ENCODE peak calls at places on chromosomes 7 and 10, in four cellular contexts. L is fibroblast of lung, D is IMR-90, T is omental fat pad. G is an unnamed sample.

GRCh38 chr10:127148066-127148932 is 48.1 kb downstream of the INSYN2A start:
- DNase-seq in L (peak; percentile 91), D (peak; percentile 91), T (no peak), G (no peak)

GRCh38 chr7:24971333-24972165 is 8.4 kb downstream of the OSBPL3 start:
- DNase-seq in L (peak; percentile 98), D (peak; percentile 96), T (no peak), G (no peak)

GRCh38 chr10:29443745-29444523 is 155.1 kb downstream of the LYZL1 start:
- DNase-seq in L (peak; percentile 39), D (peak; percentile 25), T (no peak), G (peak; percentile 51)

GRCh38 chr10:74058071-74058470 is 60.2 kb downstream of the VCL start:
- DNase-seq in L (no peak), D (no peak), T (no peak), G (peak; percentile 33)

GRCh38 chr7:1950066-1950622 is 280.1 kb downstream of the ELFN1 start:
- DNase-seq in L (no peak), D (no peak), T (no peak), G (no peak)

GRCh38 chr7:41029072-41029492 is 673.8 kb downstream of the INHBA start:
- DNase-seq in L (peak; percentile 99), D (peak; percentile 100), T (no peak), G (no peak)

GRCh38 chr7:158585721-158586498 is 1.7 kb downstream of the PTPRN2 start:
- DNase-seq in L (no peak), D (no peak), T (no peak), G (no peak)

GRCh38 chr10:121843379-121843778 is 84.5 kb downstream of the ATE1 start:
- DNase-seq in L (no peak), D (no peak), T (no peak), G (no peak)

GRCh38 chr7:2151801-2152612 is 80.7 kb downstream of the MAD1L1 start:
- DNase-seq in L (no peak), D (no peak), T (no peak), G (no peak)

GRCh38 chr7:100153713-100154519 is 4.6 kb downstream of the TRAPPC14 start:
- DNase-seq in L (no peak), D (no peak), T (no peak), G (no peak)

GRCh38 chr10:76558586-76558985 is 1079.0 kb downstream of the KCNMA1 start:
- DNase-seq in L (peak; percentile 95), D (peak; percentile 80), T (no peak), G (no peak)

GRCh38 chr10:6062101-6062771 is at the start of gene IL2RA:
- DNase-seq in L (no peak), D (no peak), T (no peak), G (no peak)

GRCh38 chr10:47233631-47234030 is 66.4 kb upstream of the GDF10 start:
- DNase-seq in L (no peak), D (no peak), T (no peak), G (no peak)

GRCh38 chr7:2926898-2927405 is 82.8 kb upstream of the GNA12 start:
- DNase-seq in L (no peak), D (no peak), T (no peak), G (no peak)

GRCh38 chr7:13920053-13920697 is 69.3 kb downstream of the ETV1 start:
- DNase-seq in L (peak; percentile 100), D (peak; percentile 100), T (no peak), G (peak; percentile 63)